ENCODE peak calls at places on chromosomes 2 and 18, in ten cellular contexts. P, C, N, F, L, Q, R, S, U and B are unnamed samples.

GRCh38 chr18:55449412-55450140 is 138.4 kb downstream of the TCF4 start:
- DNase-seq in P (no peak), C (no peak), N (no peak), F (no peak), L (no peak), Q (no peak), R (no peak), S (no peak), U (no peak), B (no peak)

GRCh38 chr18:28112056-28112470 is 64.9 kb downstream of the CDH2 start:
- DNase-seq in P (peak; percentile 77), C (no peak), N (no peak), F (no peak), L (no peak), Q (peak; percentile 95), R (no peak), S (no peak), U (no peak), B (no peak)

GRCh38 chr2:199659207-199659606 is 191.8 kb downstream of the FTCDNL1 start:
- DNase-seq in P (peak; percentile 42), C (peak; percentile 65), N (no peak), F (peak; percentile 92), L (peak; percentile 23), Q (peak; percentile 24), R (no peak), S (no peak), U (peak; percentile 92), B (no peak)

GRCh38 chr2:80560298-80560697 is 255.7 kb upstream of the LRRTM1 start:
- DNase-seq in P (no peak), C (no peak), N (no peak), F (no peak), L (no peak), Q (no peak), R (no peak), S (no peak), U (no peak), B (no peak)

GRCh38 chr2:227154976-227155375 is 9.0 kb downstream of the COL4A4 start:
- DNase-seq in P (peak; percentile 89), C (no peak), N (no peak), F (no peak), L (peak; percentile 66), Q (peak; percentile 79), R (no peak), S (no peak), U (no peak), B (no peak)

GRCh38 chr2:75292826-75293225 is 93.5 kb upstream of the TACR1 start:
- DNase-seq in P (peak; percentile 50), C (no peak), N (no peak), F (no peak), L (no peak), Q (peak; percentile 89), R (no peak), S (no peak), U (no peak), B (no peak)

GRCh38 chr2:47072018-47072691 is 83.0 kb downstream of the STPG4 start:
- DNase-seq in P (peak; percentile 99), C (peak; percentile 62), N (no peak), F (peak; percentile 70), L (peak; percentile 97), Q (peak; percentile 97), R (no peak), S (no peak), U (no peak), B (peak; percentile 65)

GRCh38 chr2:223635080-223635479 is 32.9 kb upstream of the SCG2 start:
- DNase-seq in P (peak; percentile 40), C (no peak), N (no peak), F (no peak), L (no peak), Q (no peak), R (no peak), S (no peak), U (no peak), B (no peak)

GRCh38 chr18:45792551-45793294 is 32.8 kb upstream of the SIGLEC15 start:
- DNase-seq in P (peak; percentile 47), C (no peak), N (no peak), F (no peak), L (no peak), Q (no peak), R (no peak), S (no peak), U (no peak), B (no peak)

GRCh38 chr2:195494452-195494851 is 162.6 kb upstream of the SLC39A10 start:
- DNase-seq in P (no peak), C (no peak), N (no peak), F (no peak), L (no peak), Q (no peak), R (no peak), S (no peak), U (no peak), B (no peak)

GRCh38 chr2:192148620-192149321 is 46.0 kb downstream of the TMEFF2 start:
- DNase-seq in P (peak; percentile 59), C (no peak), N (no peak), F (no peak), L (no peak), Q (peak; percentile 90), R (no peak), S (no peak), U (no peak), B (no peak)

GRCh38 chr2:74250189-74250631 is 51.8 kb downstream of the MTHFD2 start:
- DNase-seq in P (peak; percentile 56), C (peak; percentile 39), N (peak; percentile 29), F (peak; percentile 79), L (peak; percentile 45), Q (peak; percentile 8), R (peak; percentile 42), S (peak; percentile 59), U (peak; percentile 83), B (peak; percentile 39)
- TF ChIP-seq CTCF in P (peak; percentile 86), C (peak; percentile 84), N (peak; percentile 83), F (peak; percentile 89), L (peak; percentile 61), Q (peak; percentile 82), R (peak; percentile 84), S (no peak), U (peak; percentile 93), B (peak; percentile 60)

DNA sequence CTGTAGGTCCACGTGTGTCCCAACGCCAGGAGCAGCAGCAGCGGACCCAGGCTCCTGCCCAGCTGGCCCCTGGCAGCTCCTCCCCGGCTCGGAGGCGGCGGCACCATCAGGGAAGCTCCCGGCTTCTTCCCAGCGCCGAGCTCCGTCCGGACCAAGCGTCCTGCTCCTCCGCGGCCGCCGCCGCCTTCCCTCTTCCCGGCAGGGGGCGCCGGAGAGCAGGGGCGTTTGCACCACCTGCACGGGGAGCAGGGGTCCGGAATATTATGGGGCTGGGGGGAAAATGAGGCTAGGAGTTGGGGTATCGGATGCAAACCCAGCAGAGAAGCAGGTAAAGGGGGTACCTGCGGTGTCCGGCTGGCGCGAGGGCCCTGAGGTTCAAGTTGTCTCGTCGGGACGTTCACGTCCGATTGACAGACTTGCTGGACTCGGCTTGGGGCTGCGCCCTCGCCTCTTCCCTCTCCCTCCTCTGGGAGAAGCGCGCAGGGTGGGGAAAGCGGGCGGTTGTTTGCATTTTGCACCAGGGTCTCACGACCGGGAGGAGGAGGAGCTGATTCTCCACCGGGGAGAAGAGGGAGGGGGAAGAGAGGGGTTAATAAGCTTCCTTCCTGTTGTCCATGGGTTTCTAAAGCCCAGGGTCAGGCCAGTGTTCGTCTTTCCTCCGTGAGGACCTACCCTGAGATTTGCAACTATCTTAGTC is at the start of gene CCBE1:
- DNase-seq in P (peak; percentile 81), C (peak; percentile 66), N (no peak), F (peak; percentile 86), L (peak; percentile 64), Q (peak; percentile 58), R (no peak), S (peak; percentile 79), U (peak; percentile 97), B (peak; percentile 69)
- H3K27ac ChIP-seq in P (no peak within 1 kb of the TSS), C (peak within 1 kb of the TSS; percentile 40), N (no peak within 1 kb of the TSS), F (no peak within 1 kb of the TSS), L (peak within 1 kb of the TSS; percentile 15), Q (peak within 1 kb of the TSS; percentile 21), R (no peak within 1 kb of the TSS), S (peak within 1 kb of the TSS; percentile 61), U (no peak within 1 kb of the TSS), B (peak within 1 kb of the TSS; percentile 69)

DNA sequence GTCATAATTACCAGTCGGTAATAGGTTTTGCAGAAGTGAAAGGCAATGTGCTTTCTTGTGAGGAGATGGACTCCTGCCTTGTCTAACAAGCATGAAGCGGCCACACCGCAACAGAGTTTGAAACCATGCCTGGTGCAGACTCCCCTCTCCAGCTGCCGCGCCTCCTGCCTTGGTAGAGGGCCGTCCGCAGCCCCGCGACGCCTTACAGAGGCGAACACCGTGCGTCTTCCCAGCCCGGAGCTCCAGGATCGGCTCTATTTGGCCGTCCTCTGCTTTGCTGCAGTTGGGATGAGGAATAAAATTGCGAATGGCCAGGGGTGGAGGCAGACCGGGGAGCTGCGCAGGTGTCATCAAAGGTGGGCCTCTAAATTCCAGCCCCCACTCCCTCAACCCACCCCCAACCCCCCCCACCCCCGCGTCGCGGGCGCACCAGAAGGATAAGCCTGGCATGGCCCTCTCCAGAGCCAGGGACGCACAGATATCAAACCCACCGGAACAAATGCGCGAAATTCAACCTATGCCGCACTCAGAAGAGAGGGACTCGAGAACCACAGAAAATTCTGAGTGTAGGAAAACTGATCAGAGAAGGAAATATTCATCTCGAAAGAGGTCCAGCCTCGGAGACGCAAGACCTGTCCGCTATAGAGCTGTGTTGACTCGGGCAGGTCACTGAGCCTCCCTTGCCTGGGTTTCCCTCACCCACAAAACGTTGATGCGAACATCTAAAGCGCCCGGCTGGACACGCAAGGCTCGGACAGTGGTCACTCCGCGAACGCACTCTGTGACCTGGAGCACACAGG is 1.1 kb downstream of the TRABD2A start:
- DNase-seq in P (no peak), C (no peak), N (no peak), F (peak; percentile 63), L (no peak), Q (no peak), R (no peak), S (no peak), U (peak; percentile 78), B (no peak)
- H3K27me3 ChIP-seq in P (peaks cover 87% of the 10 kb centered on the region), C (no peaks in the 10 kb centered on the region), N (no peaks in the 10 kb centered on the region), F (peaks cover 81% of the 10 kb centered on the region), L (peaks cover 6% of the 10 kb centered on the region), Q (peaks cover 30% of the 10 kb centered on the region), R (no peaks in the 10 kb centered on the region), S (no peaks in the 10 kb centered on the region), U (peaks cover 85% of the 10 kb centered on the region), B (no peaks in the 10 kb centered on the region)

GRCh38 chr2:197706839-197707207 is 1.7 kb downstream of the MARS2 start:
- DNase-seq in P (no peak), C (no peak), N (no peak), F (no peak), L (no peak), Q (no peak), R (no peak), S (no peak), U (peak; percentile 56), B (no peak)

GRCh38 chr2:197704434-197705142 is 581 bp upstream of the MARS2 start:
- DNase-seq in P (no peak), C (no peak), N (no peak), F (no peak), L (no peak), Q (no peak), R (no peak), S (no peak), U (no peak), B (no peak)

GRCh38 chr2:197707316-197708213 is 2.4 kb downstream of the MARS2 start:
- DNase-seq in P (peak; percentile 72), C (no peak), N (no peak), F (peak; percentile 69), L (no peak), Q (peak; percentile 45), R (no peak), S (no peak), U (peak; percentile 60), B (no peak)

GRCh38 chr2:197705912-197706838 is 1.0 kb downstream of the MARS2 start:
- DNase-seq in P (no peak), C (peak; percentile 47), N (no peak), F (no peak), L (no peak), Q (no peak), R (no peak), S (no peak), U (peak; percentile 67), B (peak; percentile 44)

GRCh38 chr2:197705143-197705911 is at the start of gene MARS2:
- DNase-seq in P (peak; percentile 96), C (peak; percentile 95), N (peak; percentile 90), F (peak; percentile 96), L (peak; percentile 93), Q (peak; percentile 72), R (peak; percentile 92), S (peak; percentile 95), U (peak; percentile 96), B (peak; percentile 93)
- TF ChIP-seq CTCF in P (no peak), C (no peak), N (no peak), F (peak; percentile 12), L (no peak), Q (no peak), R (no peak), S (no peak), U (no peak), B (no peak)